ENCODE peak calls at places on chromosomes 16 and 17, in five cellular contexts. J is progenitor cell of endocrine pancreas; F is adipocyte; T is activated gamma-delta T cell treated with anti-CD3 and anti-CD28 coated beads, Interleukin-2, amount 50 U/mL, for 16 hours; C is GM06990. Z is an unnamed sample.

GRCh38 chr17:67673006-67673405 is 44.7 kb upstream of the NOL11 start:
- DNase-seq in J (no peak), F (no peak), T (no peak), C (no peak), Z (no peak)

GRCh38 chr16:11401161-11402050 is 56.1 kb downstream of the RMI2 start:
- DNase-seq in J (no peak), F (no peak), T (no peak), C (no peak), Z (no peak)

GRCh38 chr17:57888311-57889216 is 38.7 kb upstream of the MRPS23 start:
- DNase-seq in J (no peak), F (no peak), T (no peak), C (no peak), Z (no peak)

GRCh38 chr17:49579522-49579921 is 3.9 kb downstream of the NXPH3 start:
- DNase-seq in J (no peak), F (no peak), T (no peak), C (no peak), Z (no peak)

GRCh38 chr17:76452646-76453430 is at the start of gene UBE2O:
- DNase-seq in J (peak; percentile 83), F (peak; percentile 96), T (peak; percentile 84), C (peak; percentile 89), Z (peak; percentile 61)

GRCh38 chr17:76458580-76459490 is 5.9 kb upstream of the UBE2O start:
- DNase-seq in J (no peak), F (peak; percentile 74), T (no peak), C (no peak), Z (no peak)

GRCh38 chr16:57540387-57540786 is 2.1 kb upstream of the ADGRG5 start:
- DNase-seq in J (no peak), F (no peak), T (no peak), C (no peak), Z (no peak)

GRCh38 chr16:27066655-27067054 is at the start of gene C16orf82:
- DNase-seq in J (no peak), F (no peak), T (no peak), C (no peak), Z (no peak)

GRCh38 chr16:82643136-82643535 is 16.4 kb downstream of the CDH13 start:
- DNase-seq in J (no peak), F (no peak), T (no peak), C (no peak), Z (no peak)

GRCh38 chr17:30519707-30520106 is 42.5 kb downstream of the GOSR1 start:
- DNase-seq in J (no peak), F (peak; percentile 90), T (no peak), C (no peak), Z (no peak)

GRCh38 chr16:10979717-10980601 is 35.6 kb downstream of the CLEC16A start:
- DNase-seq in J (no peak), F (no peak), T (no peak), C (no peak), Z (no peak)

GRCh38 chr17:59623151-59623550 is 3.5 kb downstream of the CLTC start:
- DNase-seq in J (no peak), F (peak; percentile 59), T (no peak), C (no peak), Z (no peak)